ENCODE peak calls at places on chromosomes 16 and 17, in four cellular contexts. D is H1, M is K562, U is GM12878. Z is an unnamed sample.

GRCh38 chr17:49341356-49341755 is 20.7 kb downstream of the ZNF652 start:
- DNase-seq in D (no peak), M (no peak), U (no peak), Z (no peak)

GRCh38 chr17:62819511-62820221 is 11.6 kb upstream of the MARCHF10 start:
- DNase-seq in D (no peak), M (no peak), U (no peak), Z (peak; percentile 78)

GRCh38 chr16:50497592-50497991 is 50.6 kb upstream of the NKD1 start:
- DNase-seq in D (no peak), M (no peak), U (no peak), Z (peak; percentile 57)

GRCh38 chr17:10403589-10403988 is 18.2 kb downstream of the MYH8 start:
- DNase-seq in D (no peak), M (no peak), U (no peak), Z (no peak)

GRCh38 chr17:78247304-78247703 is 15.9 kb downstream of the TMEM235 start:
- DNase-seq in D (no peak), M (no peak), U (no peak), Z (no peak)

GRCh38 chr16:85369060-85369459 is 244.1 kb upstream of the GSE1 start:
- DNase-seq in D (no peak), M (no peak), U (no peak), Z (no peak)

GRCh38 chr17:40560592-40561293 is 4.5 kb downstream of the CCR7 start:
- DNase-seq in D (no peak), M (peak; percentile 52), U (peak; percentile 96), Z (no peak)

GRCh38 chr16:57299009-57299718 is 14.7 kb upstream of the PLLP start:
- DNase-seq in D (peak; percentile 68), M (peak; percentile 56), U (no peak), Z (peak; percentile 71)

GRCh38 chr16:50245417-50246298 is 20.7 kb upstream of the ADCY7 start:
- DNase-seq in D (no peak), M (peak; percentile 90), U (no peak), Z (peak; percentile 16)

GRCh38 chr17:75130632-75131277 is 787 bp downstream of the NT5C start:
- DNase-seq in D (peak; percentile 79), M (peak; percentile 71), U (no peak), Z (peak; percentile 68)

GRCh38 chr16:67506468-67506867 is 22.2 kb upstream of the RIPOR1 start:
- DNase-seq in D (no peak), M (no peak), U (no peak), Z (no peak)

GRCh38 chr16:54462766-54463165 is 176.2 kb upstream of the IRX3 start:
- DNase-seq in D (no peak), M (no peak), U (no peak), Z (no peak)

GRCh38 chr17:61488878-61489718 is 36.9 kb downstream of the TBX4 start:
- DNase-seq in D (no peak), M (no peak), U (no peak), Z (peak; percentile 90)

GRCh38 chr17:37574427-37574826 is 34.8 kb downstream of the SYNRG start:
- DNase-seq in D (no peak), M (no peak), U (no peak), Z (no peak)

DNA sequence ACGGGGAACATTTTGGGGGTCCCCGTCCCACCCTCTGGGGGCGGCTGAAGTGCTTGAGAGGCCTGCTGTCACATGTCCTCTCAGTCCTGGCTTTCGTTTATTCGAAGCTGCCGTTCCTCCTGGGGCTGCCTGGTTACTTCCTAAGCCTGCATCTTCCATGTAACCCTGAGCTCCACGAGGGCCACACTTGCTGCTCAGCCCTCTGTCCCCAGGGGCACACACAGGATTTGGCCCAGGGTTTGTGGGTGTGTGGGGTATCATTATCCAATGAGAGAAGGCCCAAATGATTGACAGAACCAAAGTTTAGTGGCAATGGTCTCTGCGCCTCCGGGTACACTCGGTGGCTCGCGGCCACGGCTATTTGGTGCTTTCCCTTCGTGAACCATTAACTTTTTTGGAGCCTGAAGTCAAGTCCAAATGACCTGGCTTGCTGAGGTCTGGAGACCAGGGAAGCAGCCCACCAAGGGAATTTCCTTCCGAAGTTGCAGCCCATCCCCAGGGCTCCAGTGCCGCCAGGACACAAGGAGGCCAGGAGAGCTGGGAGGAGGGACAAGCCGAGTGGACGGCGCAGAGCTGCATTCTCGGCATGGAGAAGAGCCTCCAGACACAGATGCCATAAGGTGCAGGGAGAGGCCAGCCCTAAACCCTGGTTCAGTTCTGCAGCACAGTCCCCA is 131.4 kb upstream of the FOXF1 start:
- DNase-seq in D (no peak), M (no peak), U (no peak), Z (no peak)
- TF ChIP-seq HDAC6 in D (no peak), M (no peak), U (no peak), Z (no peak)

GRCh38 chr17:32485261-32485955 is 1.4 kb upstream of the CDK5R1 start:
- DNase-seq in D (no peak), M (no peak), U (no peak), Z (no peak)
- TF ChIP-seq CHD2 in D (no peak), M (no peak), U (no peak), Z (no peak)

GRCh38 chr16:27461483-27462171 is 59.7 kb downstream of the IL21R start:
- DNase-seq in D (no peak), M (no peak), U (no peak), Z (no peak)
- TF ChIP-seq HDAC6 in D (no peak), M (no peak), U (no peak), Z (no peak)

GRCh38 chr17:79777166-79777843 is 643 bp upstream of the CBX2 start:
- DNase-seq in D (peak; percentile 87), M (peak; percentile 31), U (no peak), Z (peak; percentile 46)
- TF ChIP-seq CHD2 in D (no peak), M (peak; percentile 44), U (no peak), Z (peak; percentile 72)

Z was measured in HepG2.